ENCODE peak calls at places on chromosomes 11 and 22, in four cellular contexts. U is CD8-positive, alpha-beta T cell; Y is fibroblast of lung; I is left ventricle myocardium inferior. M is an unnamed sample.

GRCh38 chr22:26781591-26781990 is 124.2 kb downstream of the MIAT start:
- DNase-seq in Y (no peak), I (no peak), U (no peak), M (no peak)

GRCh38 chr11:129710423-129710822 is 105.2 kb upstream of the TMEM45B start:
- DNase-seq in I (no peak), Y (no peak), U (no peak), M (no peak)

GRCh38 chr11:107924306-107924705 is 3.9 kb upstream of the RAB39A start:
- DNase-seq in I (no peak), Y (no peak), U (no peak), M (no peak)

GRCh38 chr22:42719656-42720262 is 911 bp downstream of the A4GALT start:
- DNase-seq in I (no peak), U (no peak), Y (no peak), M (no peak)

GRCh38 chr22:30396871-30397655 is at the start of gene SEC14L2:
- DNase-seq in U (peak; percentile 57), I (peak; percentile 72), Y (peak; percentile 39), M (peak; percentile 87)

GRCh38 chr11:129574431-129574830 is 198.8 kb downstream of the BARX2 start:
- DNase-seq in U (no peak), I (no peak), Y (no peak), M (no peak)

GRCh38 chr11:76672431-76673163 is 2.0 kb upstream of the LRRC32 start:
- DNase-seq in U (peak; percentile 42), Y (no peak), I (no peak), M (peak; percentile 57)

GRCh38 chr22:27309713-27310112 is 491.8 kb downstream of the MN1 start:
- DNase-seq in Y (no peak), I (no peak), U (no peak), M (no peak)

GRCh38 chr22:36419177-36419911 is 31.6 kb upstream of the MYH9 start:
- DNase-seq in Y (peak; percentile 98), I (peak; percentile 53), U (no peak), M (peak; percentile 51)

GRCh38 chr11:124861670-124862069 is 3.6 kb upstream of the ROBO3 start:
- DNase-seq in U (no peak), I (no peak), Y (no peak), M (no peak)

DNA sequence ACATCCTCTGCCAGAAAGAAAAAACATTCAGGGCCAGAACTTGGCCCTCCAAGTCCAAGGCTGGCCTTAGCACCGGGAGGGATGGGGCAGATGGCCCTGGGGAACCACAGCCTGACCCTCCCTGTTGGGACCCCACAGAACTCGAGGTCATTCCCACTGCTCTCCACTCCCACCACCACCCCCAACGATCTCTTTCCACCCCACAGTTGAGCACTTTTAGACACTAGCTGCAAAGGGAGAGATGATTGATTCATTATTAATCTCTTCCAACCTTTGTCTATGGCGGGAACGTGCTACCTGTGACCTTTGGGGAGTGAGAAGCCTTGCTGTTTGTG is 869.7 kb downstream of the BRD1 start:
- DNase-seq in U (peak; percentile 1), I (no peak), Y (no peak), M (no peak)
- H3K9me3 ChIP-seq in U (no peaks in the 10 kb centered on the region), I (peaks cover 7% of the 10 kb centered on the region), Y (no peaks in the 10 kb centered on the region), M (no peaks in the 10 kb centered on the region)

GRCh38 chr11:120386774-120387371 is 50.7 kb downstream of the ARHGEF12 start:
- DNase-seq in U (no peak), Y (no peak), I (no peak), M (no peak)

GRCh38 chr11:120384476-120384875 is 48.3 kb downstream of the ARHGEF12 start:
- DNase-seq in U (no peak), I (no peak), Y (no peak), M (no peak)

GRCh38 chr11:120386318-120386717 is 50.1 kb downstream of the ARHGEF12 start:
- DNase-seq in I (no peak), U (no peak), Y (no peak), M (no peak)

GRCh38 chr11:120385110-120385509 is 48.9 kb downstream of the ARHGEF12 start:
- DNase-seq in U (no peak), Y (peak; percentile 39), I (no peak), M (no peak)

GRCh38 chr11:120385690-120386089 is 49.5 kb downstream of the ARHGEF12 start:
- DNase-seq in Y (no peak), U (no peak), I (no peak), M (no peak)
- H3K27me3 ChIP-seq in Y (no peaks in the 10 kb centered on the region), U (no peaks in the 10 kb centered on the region), I (no peaks in the 10 kb centered on the region), M (no peaks in the 10 kb centered on the region)

DNA sequence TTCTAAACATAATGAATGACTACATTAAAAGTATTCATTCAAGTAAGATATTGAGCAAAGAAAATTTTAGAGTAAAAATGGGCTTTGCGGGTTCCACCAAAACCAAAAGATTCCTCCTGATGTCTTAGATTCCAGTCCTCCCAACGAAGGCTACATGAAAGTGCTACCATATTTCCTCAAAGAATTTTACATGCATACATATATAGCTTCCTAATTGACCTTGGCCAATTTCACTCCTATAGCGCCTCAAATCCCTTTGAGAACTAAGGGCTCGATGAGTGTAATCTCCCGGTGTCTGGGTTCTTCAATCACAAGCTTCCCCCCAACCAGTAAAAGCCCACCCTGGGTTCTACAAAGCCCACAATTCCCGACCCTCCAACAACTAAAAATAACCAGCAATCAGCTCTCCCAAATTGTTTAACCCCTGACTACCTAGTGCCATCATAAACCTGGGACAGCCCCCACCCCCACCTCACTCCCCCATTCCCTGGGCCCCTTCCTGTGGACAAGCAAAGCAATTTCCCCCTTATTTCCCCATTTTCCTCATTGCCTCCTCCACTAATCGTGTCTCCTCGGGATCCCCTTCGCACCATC is 1.2 kb downstream of the SIK3 start:
- DNase-seq in U (no peak), Y (no peak), I (no peak), M (no peak)
- H3K9me3 ChIP-seq in U (no peaks in the 10 kb centered on the region), Y (no peaks in the 10 kb centered on the region), I (no peaks in the 10 kb centered on the region), M (no peaks in the 10 kb centered on the region)

DNA sequence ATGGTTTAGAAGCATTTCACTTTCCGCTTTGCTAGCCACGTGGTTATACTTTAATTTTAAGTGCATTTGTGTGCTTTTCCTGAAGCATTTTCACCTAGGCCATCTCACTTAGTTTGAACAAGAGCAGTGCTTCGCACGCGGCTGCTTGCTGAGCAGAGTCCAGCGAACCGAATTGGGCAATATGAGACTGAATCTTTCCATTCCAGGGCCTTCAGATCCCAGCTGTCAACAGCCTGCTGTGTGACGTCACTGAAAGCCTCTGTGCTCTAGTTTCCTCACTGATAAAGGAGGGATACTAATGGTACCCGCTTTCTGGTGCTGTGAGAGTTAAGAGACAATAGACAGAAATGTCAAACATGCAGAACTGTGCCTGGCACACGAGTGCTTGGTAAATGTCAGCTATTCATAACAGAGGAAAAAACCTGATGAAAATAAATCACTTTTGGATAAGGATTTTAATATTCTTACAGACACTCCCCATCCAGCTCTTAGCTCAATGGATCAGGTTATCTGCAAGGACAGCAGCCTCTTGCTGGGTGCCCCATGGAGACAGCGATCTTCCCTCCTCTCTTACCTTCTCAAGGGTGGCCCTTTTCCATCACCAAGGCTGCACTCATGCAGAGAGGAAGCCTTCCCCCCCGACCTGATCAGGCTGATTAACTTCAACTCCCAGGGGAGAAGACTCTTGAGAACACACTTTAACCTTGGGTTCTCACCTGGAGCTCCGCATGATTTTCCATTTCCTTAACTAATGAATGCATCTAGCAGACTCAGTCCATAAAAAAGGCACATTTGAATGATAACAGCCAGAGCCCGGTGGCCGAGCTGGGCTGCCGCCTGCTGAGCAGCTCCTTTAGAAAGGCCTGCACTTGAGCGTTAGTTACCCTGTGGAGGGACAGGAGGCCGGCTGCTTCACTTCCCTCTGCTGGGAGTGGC is 3.5 kb upstream of the GLB1L3 start:
- DNase-seq in I (no peak), U (no peak), Y (peak; percentile 83), M (peak; percentile 89)
- H3K27me3 ChIP-seq in I (peaks cover 86% of the 10 kb centered on the region), U (no peaks in the 10 kb centered on the region), Y (peaks cover 43% of the 10 kb centered on the region), M (no peaks in the 10 kb centered on the region)

DNA sequence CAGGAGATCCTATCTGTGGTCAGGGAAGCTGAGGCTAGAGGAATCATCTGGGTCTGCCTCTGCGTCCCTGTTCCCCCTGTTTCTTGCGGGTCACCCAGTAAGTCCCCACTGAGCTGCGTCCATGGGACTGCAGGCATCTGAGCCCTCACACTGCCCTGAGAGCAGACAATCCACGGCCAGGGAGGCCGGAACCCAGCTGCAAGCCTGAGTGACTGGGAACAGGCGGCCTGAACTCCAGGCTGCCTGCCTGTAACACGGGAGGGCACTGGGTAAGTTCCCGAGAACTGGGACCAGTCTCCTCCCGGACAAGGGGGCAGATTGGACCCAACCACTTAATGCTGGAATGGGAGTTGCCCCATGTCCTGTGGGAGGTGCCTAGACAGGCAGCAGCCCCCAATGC is 727.4 kb downstream of the BRD1 start:
- DNase-seq in U (no peak), Y (no peak), I (no peak), M (no peak)
- H3K9me3 ChIP-seq in U (no peaks in the 10 kb centered on the region), Y (peaks cover 2% of the 10 kb centered on the region), I (no peaks in the 10 kb centered on the region), M (no peaks in the 10 kb centered on the region)

DNA sequence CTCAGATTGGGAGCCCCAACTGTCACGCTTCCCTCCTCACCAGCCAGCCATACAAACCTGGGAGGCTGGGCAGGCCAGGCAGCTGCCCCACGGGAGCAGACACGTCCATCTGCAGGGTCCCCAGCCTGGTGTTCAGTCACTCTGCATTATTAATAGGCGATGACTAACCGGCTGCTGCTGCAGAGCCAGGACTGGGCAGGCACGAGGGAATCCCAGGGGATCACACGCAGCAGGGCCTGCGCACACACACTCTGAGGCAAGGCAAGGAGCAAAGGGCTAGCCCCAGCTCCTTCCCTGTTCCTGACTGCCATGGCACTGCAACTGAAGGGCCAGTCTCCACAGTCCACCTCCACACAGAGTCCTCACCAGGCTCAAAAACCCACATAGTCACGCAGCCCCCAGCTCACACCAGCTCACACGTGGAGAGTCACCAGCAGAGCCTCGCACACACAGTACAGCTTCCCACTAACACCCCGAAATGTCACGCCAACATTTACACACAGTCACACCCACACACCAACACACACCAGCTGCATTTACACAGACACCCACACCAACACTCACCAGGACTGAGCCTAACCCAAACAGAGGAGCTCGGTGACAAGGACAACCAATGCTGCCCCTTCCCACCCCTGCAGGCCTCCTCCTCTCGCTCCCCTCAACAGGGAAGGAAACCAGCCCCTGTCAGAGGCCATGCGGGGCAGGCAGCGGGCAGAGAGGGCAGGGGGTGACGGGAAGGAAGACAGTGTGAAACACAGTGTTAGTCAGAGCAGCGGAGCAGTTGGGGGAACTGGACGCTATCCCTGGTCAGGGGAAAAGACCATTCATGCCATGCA is 47.4 kb downstream of the NRXN2 start:
- DNase-seq in Y (peak; percentile 79), I (peak; percentile 80), U (no peak), M (no peak)
- H3K27me3 ChIP-seq in Y (peaks cover 22% of the 10 kb centered on the region), I (peaks cover 54% of the 10 kb centered on the region), U (no peaks in the 10 kb centered on the region), M (no peaks in the 10 kb centered on the region)

DNA sequence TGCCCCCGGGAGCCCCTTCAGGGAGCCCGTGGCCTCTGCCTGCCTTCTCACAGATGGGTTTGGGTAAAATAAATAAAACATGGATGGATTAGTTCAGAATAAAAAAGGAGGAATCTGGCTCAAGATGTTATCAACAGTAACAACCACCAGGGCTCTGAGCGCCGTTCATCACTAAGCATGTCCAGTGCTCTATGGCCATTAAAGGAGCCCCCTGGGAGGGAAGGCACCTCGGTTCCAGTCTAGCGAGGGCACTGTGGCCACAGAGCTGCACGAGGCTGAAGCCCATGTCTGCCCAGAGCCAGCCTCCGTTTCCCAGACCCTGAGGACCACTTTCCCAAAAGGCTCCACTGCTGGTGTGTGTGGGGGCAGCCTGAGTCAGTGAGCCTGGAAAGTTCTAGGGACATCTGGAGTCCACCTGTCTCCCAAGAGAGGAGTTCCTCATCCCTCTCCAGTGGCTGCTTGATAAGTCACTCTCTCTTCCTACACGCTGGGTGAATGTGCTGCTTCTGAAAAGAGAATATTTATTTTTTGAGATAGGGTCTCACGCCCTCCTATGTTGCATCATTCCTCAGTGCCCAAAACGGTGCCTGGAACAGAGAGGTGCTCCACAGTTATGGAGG is 614.6 kb downstream of the TBC1D22A start:
- DNase-seq in I (no peak), U (no peak), Y (no peak), M (peak; percentile 23)
- H3K9me3 ChIP-seq in I (no peaks in the 10 kb centered on the region), U (no peaks in the 10 kb centered on the region), Y (no peaks in the 10 kb centered on the region), M (no peaks in the 10 kb centered on the region)

GRCh38 chr11:61524446-61524845 is 15.9 kb downstream of the LRRC10B start:
- DNase-seq in Y (no peak), I (no peak), U (no peak), M (no peak)
- H3K27me3 ChIP-seq in Y (peaks cover 3% of the 10 kb centered on the region), I (no peaks in the 10 kb centered on the region), U (no peaks in the 10 kb centered on the region), M (no peaks in the 10 kb centered on the region)